ENCODE peak calls at places on chromosome X, in five cellular contexts. D, C, B, G and A are unnamed samples. For H3K9me2, the result is how much of the 10 kb centered on the place peaks cover.

GRCh38 chrX:129629837-129630236 is 24.9 kb downstream of the APLN start:
- DNase-seq in G (no peak), D (no peak), B (no peak), C (no peak), A (no peak)

GRCh38 chrX:73863852-73864251 is 300.9 kb downstream of the CHIC1 start:
- DNase-seq in G (no peak), B (no peak), C (no peak), D (no peak), A (no peak)

GRCh38 chrX:49058794-49059193 is at the start of gene CCDC120:
- DNase-seq in B (peak), G (peak), D (no peak), C (no peak), A (no peak)

GRCh38 chrX:11629593-11630211 is 36.0 kb downstream of the ARHGAP6 start:
- DNase-seq in B (peak), D (no peak), G (peak), C (no peak), A (no peak)

GRCh38 chrX:103215768-103216085 is 819 bp downstream of the BEX4 start:
- DNase-seq in C (no peak), B (no peak), G (no peak), D (peak), A (no peak)

GRCh38 chrX:111052478-111052877 is 43.5 kb upstream of the PAK3 start:
- DNase-seq in G (no peak), D (no peak), B (no peak), C (no peak), A (no peak)

GRCh38 chrX:11444052-11444451 is 150.8 kb downstream of the AMELX start:
- DNase-seq in C (no peak), D (no peak), B (no peak), G (no peak), A (no peak)

GRCh38 chrX:111244238-111244750 is 26.0 kb downstream of the CAPN6 start:
- DNase-seq in C (peak), G (peak), B (peak), D (peak), A (peak)

GRCh38 chrX:71581210-71581609 is 3.0 kb downstream of the GCNA start:
- DNase-seq in C (no peak), G (no peak), B (no peak), D (no peak), A (no peak)

GRCh38 chrX:94977562-94977961 is 1303.6 kb downstream of the FAM133A start:
- DNase-seq in D (no peak), G (no peak), B (no peak), C (no peak), A (no peak)

GRCh38 chrX:37867509-37868153 is 20.3 kb upstream of the DYNLT3 start:
- DNase-seq in D (no peak), G (no peak), C (no peak), B (no peak), A (no peak)

GRCh38 chrX:47420264-47420663 is 49.9 kb downstream of the ZNF157 start:
- DNase-seq in D (no peak), C (no peak), B (no peak), G (no peak), A (no peak)

GRCh38 chrX:41589634-41590270 is 99.0 kb upstream of the GPR34 start:
- DNase-seq in C (no peak), D (no peak), G (no peak), B (no peak), A (no peak)

GRCh38 chrX:24774650-24775049 is 80.9 kb downstream of the POLA1 start:
- DNase-seq in C (no peak), B (no peak), G (no peak), D (no peak), A (no peak)

GRCh38 chrX:40167240-40168182 is 69.8 kb upstream of the BCOR start:
- DNase-seq in D (no peak), B (peak), C (no peak), G (no peak), A (peak)

GRCh38 chrX:39921838-39922237 is 175.9 kb downstream of the BCOR start:
- DNase-seq in D (no peak), B (no peak), G (no peak), C (no peak), A (no peak)

GRCh38 chrX:141341341-141341740 is 99.0 kb upstream of the SPANXC start:
- DNase-seq in G (no peak), C (no peak), B (no peak), D (no peak), A (no peak)

GRCh38 chrX:53300157-53300556 is 18.8 kb upstream of the IQSEC2 start:
- DNase-seq in D (no peak), B (no peak), G (no peak), C (no peak), A (no peak)

GRCh38 chrX:53308836-53309235 is 27.5 kb upstream of the IQSEC2 start:
- DNase-seq in B (no peak), D (no peak), C (no peak), G (no peak), A (no peak)

GRCh38 chrX:53305996-53306937 is 24.9 kb upstream of the IQSEC2 start:
- DNase-seq in B (no peak), C (no peak), D (no peak), G (no peak), A (no peak)

DNA sequence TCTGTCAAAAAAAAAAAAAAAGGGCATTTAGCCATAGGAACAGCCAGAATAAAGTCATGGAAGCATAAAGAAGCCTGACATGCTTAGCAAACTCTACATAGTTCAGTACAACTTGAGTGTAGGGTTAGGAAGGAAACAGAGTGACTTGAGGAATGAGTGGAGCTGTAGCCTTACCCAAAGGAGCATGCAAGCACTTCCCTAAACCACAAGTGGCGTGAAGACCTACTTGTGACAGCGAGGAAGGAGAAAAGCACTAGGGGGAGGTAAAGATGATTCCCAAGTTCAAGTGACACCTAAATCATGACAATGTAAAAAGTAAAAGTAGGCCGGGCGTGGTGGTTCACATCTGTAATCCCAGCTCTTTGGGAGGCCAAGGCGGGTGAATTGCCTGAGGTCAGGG is 21.8 kb upstream of the IQSEC2 start:
- DNase-seq in B (no peak), D (no peak), G (no peak), C (no peak), A (no peak)
- H3K9me2 ChIP-seq in B (under half), D (under half), G (under half), C (under half), A (under half)

DNA sequence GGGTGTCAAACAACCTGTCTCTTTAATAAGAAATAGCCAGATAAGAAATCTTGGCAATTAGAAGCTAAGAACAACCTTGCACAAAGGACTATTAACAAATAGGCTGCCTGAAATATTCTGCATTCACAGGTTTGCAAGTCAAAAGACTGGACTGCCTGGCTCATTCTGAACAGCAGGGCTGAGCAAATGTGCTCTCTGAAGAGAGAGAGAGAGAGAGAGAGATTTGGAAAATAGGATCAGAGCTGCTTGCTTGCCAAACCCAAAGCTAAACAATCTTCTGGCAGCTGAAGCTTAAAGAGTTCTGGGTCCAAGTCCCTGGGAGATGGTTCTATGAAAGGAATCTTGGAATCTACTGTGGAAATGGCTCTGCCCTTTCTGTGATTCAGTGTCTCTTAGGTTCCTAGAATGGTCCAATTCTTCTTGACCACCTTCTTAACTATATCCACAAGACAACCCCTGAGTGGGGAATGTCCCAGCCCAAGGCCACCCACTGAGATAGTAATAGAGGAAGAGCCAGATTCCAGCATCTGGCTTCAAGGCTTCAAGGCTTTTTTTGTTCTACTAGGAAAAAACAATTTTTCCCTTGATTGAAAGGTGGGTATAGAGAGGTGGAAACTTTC is 66.1 kb upstream of the EFNB1 start:
- DNase-seq in B (no peak), D (no peak), G (no peak), C (no peak), A (no peak)
- TF ChIP-seq CTCF in B (no peak), D (no peak), G (no peak), C (no peak), A (no peak)

DNA sequence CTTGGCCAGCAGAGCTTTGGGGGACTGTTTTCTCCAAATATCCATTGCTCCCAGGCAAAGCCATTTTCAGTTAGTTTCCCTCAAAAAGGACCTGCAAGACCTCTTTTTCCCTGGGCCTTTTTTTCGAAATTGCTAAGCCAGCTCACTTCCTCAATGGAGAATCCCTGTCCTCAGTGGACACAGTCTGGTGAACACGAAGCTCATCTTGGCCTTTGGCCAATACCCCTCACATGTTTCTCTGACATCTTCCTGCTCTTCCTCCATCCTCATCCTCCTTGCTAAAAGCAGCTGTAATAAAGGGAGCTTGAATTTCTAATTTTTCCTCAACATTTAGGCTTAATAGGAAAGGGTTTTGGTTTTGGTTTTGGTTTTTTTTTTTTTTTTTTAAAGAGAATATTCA is 17.6 kb upstream of the PRPS1 start:
- DNase-seq in B (no peak), C (no peak), G (no peak), D (no peak), A (no peak)
- H3K9me2 ChIP-seq in B (under half), C (under half), G (under half), D (under half), A (under half)

DNA sequence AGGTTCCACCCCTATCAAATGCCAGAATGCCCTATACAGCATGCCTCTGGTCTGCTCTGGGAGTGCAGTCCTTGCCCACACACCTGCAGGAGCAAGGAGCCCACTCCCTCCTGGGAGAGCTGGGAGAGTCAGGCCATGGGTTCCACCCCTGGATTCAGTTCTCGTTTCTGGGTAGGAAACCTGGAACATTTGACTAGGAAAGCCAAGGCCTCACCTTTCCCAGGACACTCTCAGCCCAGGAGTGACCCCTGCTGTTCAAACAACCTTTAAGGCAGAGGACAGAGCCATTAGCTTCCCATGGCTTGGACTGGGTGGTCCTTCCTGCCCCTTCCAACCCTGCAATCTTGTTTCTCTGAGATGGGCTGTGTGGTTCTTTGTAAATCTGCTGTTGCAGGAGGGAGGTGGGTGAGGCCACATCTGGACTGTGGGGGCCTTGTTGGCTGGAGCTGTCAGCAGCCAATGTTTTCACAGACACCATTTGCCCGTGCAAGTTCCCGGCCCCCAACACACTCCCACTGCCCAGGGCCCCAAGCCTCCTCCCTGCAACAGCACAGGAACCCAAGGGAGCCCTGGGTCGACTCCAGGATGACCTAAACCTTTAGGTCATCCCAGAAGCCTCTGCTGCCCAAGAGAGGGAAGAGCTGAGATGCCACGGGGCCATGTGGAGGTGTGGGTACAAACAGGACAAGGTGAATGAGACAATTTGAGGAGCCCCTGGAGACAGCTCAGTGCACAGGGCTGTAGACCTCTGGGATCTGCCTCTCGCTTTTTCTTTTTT is 104.4 kb downstream of the PJA1 start:
- DNase-seq in C (peak), D (no peak), G (no peak), B (peak), A (no peak)
- TF ChIP-seq CTCF in C (peak), D (peak), G (no peak), B (peak), A (no peak)

GRCh38 chrX:110050885-110051284 is 48.0 kb downstream of the TMEM164 start:
- DNase-seq in G (no peak), C (no peak), D (no peak), B (no peak), A (no peak)
- H3K9me2 ChIP-seq in G (under half), C (under half), D (under half), B (under half), A (under half)

GRCh38 chrX:153924149-153924861 is 1.8 kb downstream of the ARHGAP4 start:
- DNase-seq in B (peak), D (no peak), G (peak), C (no peak), A (peak)
- TF ChIP-seq CTCF in B (peak), D (peak), G (peak), C (no peak), A (peak)

GRCh38 chrX:131572372-131573014 is 28.6 kb downstream of the OR13H1 start:
- DNase-seq in D (no peak), B (no peak), G (no peak), C (peak), A (no peak)

GRCh38 chrX:131577999-131578734 is 34.3 kb downstream of the OR13H1 start:
- DNase-seq in C (no peak), D (peak), G (no peak), B (peak), A (no peak)

GRCh38 chrX:131577433-131577832 is 33.6 kb downstream of the OR13H1 start:
- DNase-seq in C (no peak), D (no peak), B (no peak), G (no peak), A (no peak)
- H3K9me2 ChIP-seq in C (under half), D (under half), B (under half), G (under half), A (under half)